ENCODE peak calls at places on chromosome 3, in seven cellular contexts. One of them, this sample, is unnamed. For H3K4me1, the result is how much of the 10 kb centered on the place peaks cover.

GRCh38 chr3:85567074-85567676 is 608.4 kb downstream of the CADM2 start:
- DNase-seq in sigmoid colon: no peak
- DNase-seq in left lung: no peak
- DNase-seq in right cardiac atrium: peak
- DNase-seq in naive thymus-derived CD4-positive, alpha-beta T cell: no peak
- DNase-seq in cardiac muscle cell: peak
- DNase-seq in GM23248: peak
- DNase-seq in this sample: peak

GRCh38 chr3:152026033-152026556 is 152.7 kb downstream of the SUCNR1 start:
- DNase-seq in sigmoid colon: no peak
- DNase-seq in naive thymus-derived CD4-positive, alpha-beta T cell: no peak
- DNase-seq in left lung: no peak
- DNase-seq in right cardiac atrium: no peak
- DNase-seq in cardiac muscle cell: no peak
- DNase-seq in GM23248: peak
- DNase-seq in this sample: no peak

GRCh38 chr3:23219117-23219516 is 16.0 kb downstream of the UBE2E2 start:
- DNase-seq in naive thymus-derived CD4-positive, alpha-beta T cell: no peak
- DNase-seq in sigmoid colon: no peak
- DNase-seq in cardiac muscle cell: no peak
- DNase-seq in left lung: no peak
- DNase-seq in right cardiac atrium: no peak
- DNase-seq in GM23248: no peak
- DNase-seq in this sample: no peak

GRCh38 chr3:65039754-65040210 is 352.0 kb upstream of the ADAMTS9 start:
- DNase-seq in sigmoid colon: no peak
- DNase-seq in naive thymus-derived CD4-positive, alpha-beta T cell: no peak
- DNase-seq in cardiac muscle cell: no peak
- DNase-seq in left lung: no peak
- DNase-seq in right cardiac atrium: no peak
- DNase-seq in GM23248: peak
- DNase-seq in this sample: peak

GRCh38 chr3:147680820-147681488 is 271.8 kb downstream of the ZIC1 start:
- DNase-seq in GM23248: no peak
- DNase-seq in cardiac muscle cell: peak
- DNase-seq in left lung: no peak
- DNase-seq in sigmoid colon: no peak
- DNase-seq in right cardiac atrium: peak
- DNase-seq in naive thymus-derived CD4-positive, alpha-beta T cell: no peak
- DNase-seq in this sample: no peak

GRCh38 chr3:112579232-112579631 is 17.4 kb downstream of the SLC35A5 start:
- DNase-seq in naive thymus-derived CD4-positive, alpha-beta T cell: no peak
- DNase-seq in right cardiac atrium: no peak
- DNase-seq in left lung: no peak
- DNase-seq in GM23248: no peak
- DNase-seq in sigmoid colon: no peak
- DNase-seq in cardiac muscle cell: no peak
- DNase-seq in this sample: no peak

GRCh38 chr3:105866656-105867653 is 1.9 kb downstream of the CBLB start:
- DNase-seq in left lung: no peak
- DNase-seq in naive thymus-derived CD4-positive, alpha-beta T cell: no peak
- DNase-seq in right cardiac atrium: no peak
- DNase-seq in sigmoid colon: peak
- DNase-seq in cardiac muscle cell: no peak
- DNase-seq in GM23248: peak
- DNase-seq in this sample: peak

GRCh38 chr3:141455603-141456327 is 31.1 kb upstream of the RASA2 start:
- DNase-seq in right cardiac atrium: no peak
- DNase-seq in cardiac muscle cell: no peak
- DNase-seq in naive thymus-derived CD4-positive, alpha-beta T cell: no peak
- DNase-seq in sigmoid colon: no peak
- DNase-seq in left lung: no peak
- DNase-seq in GM23248: peak
- DNase-seq in this sample: no peak

GRCh38 chr3:175585898-175586297 is 726.8 kb downstream of the NAALADL2 start:
- DNase-seq in right cardiac atrium: no peak
- DNase-seq in cardiac muscle cell: no peak
- DNase-seq in naive thymus-derived CD4-positive, alpha-beta T cell: no peak
- DNase-seq in GM23248: peak
- DNase-seq in sigmoid colon: no peak
- DNase-seq in left lung: no peak
- DNase-seq in this sample: no peak

GRCh38 chr3:52153389-52154096 is 680 bp downstream of the POC1A start:
- DNase-seq in left lung: no peak
- DNase-seq in naive thymus-derived CD4-positive, alpha-beta T cell: no peak
- DNase-seq in cardiac muscle cell: peak
- DNase-seq in sigmoid colon: no peak
- DNase-seq in right cardiac atrium: peak
- DNase-seq in GM23248: peak
- DNase-seq in this sample: no peak

GRCh38 chr3:122628567-122628966 is 51.1 kb downstream of the PARP15 start:
- DNase-seq in cardiac muscle cell: no peak
- DNase-seq in naive thymus-derived CD4-positive, alpha-beta T cell: no peak
- DNase-seq in left lung: no peak
- DNase-seq in sigmoid colon: no peak
- DNase-seq in right cardiac atrium: no peak
- DNase-seq in GM23248: peak
- DNase-seq in this sample: no peak

GRCh38 chr3:184371570-184372018 is 6.4 kb downstream of the THPO start:
- DNase-seq in left lung: peak
- DNase-seq in GM23248: peak
- DNase-seq in naive thymus-derived CD4-positive, alpha-beta T cell: peak
- DNase-seq in cardiac muscle cell: peak
- DNase-seq in right cardiac atrium: peak
- DNase-seq in sigmoid colon: peak
- DNase-seq in this sample: peak

GRCh38 chr3:109234300-109234699 is 82.0 kb downstream of the DPPA2 start:
- DNase-seq in naive thymus-derived CD4-positive, alpha-beta T cell: no peak
- DNase-seq in left lung: no peak
- DNase-seq in right cardiac atrium: no peak
- DNase-seq in cardiac muscle cell: no peak
- DNase-seq in GM23248: no peak
- DNase-seq in sigmoid colon: no peak
- DNase-seq in this sample: no peak

GRCh38 chr3:51390186-51390585 is 899 bp upstream of the RBM15B start:
- DNase-seq in cardiac muscle cell: no peak
- DNase-seq in left lung: no peak
- DNase-seq in GM23248: no peak
- DNase-seq in sigmoid colon: no peak
- DNase-seq in right cardiac atrium: no peak
- DNase-seq in naive thymus-derived CD4-positive, alpha-beta T cell: no peak
- DNase-seq in this sample: no peak

GRCh38 chr3:51295625-51296024 is 89.5 kb upstream of the MANF start:
- DNase-seq in GM23248: no peak
- DNase-seq in cardiac muscle cell: no peak
- DNase-seq in right cardiac atrium: no peak
- DNase-seq in left lung: no peak
- DNase-seq in sigmoid colon: no peak
- DNase-seq in naive thymus-derived CD4-positive, alpha-beta T cell: no peak
- DNase-seq in this sample: no peak

GRCh38 chr3:73804204-73804603 is 179.5 kb upstream of the PDZRN3 start:
- DNase-seq in sigmoid colon: no peak
- DNase-seq in GM23248: no peak
- DNase-seq in left lung: no peak
- DNase-seq in naive thymus-derived CD4-positive, alpha-beta T cell: no peak
- DNase-seq in right cardiac atrium: no peak
- DNase-seq in cardiac muscle cell: no peak
- DNase-seq in this sample: no peak

GRCh38 chr3:28586325-28586724 is 237.7 kb upstream of the AZI2 start:
- DNase-seq in GM23248: peak
- DNase-seq in cardiac muscle cell: no peak
- DNase-seq in naive thymus-derived CD4-positive, alpha-beta T cell: no peak
- DNase-seq in right cardiac atrium: no peak
- DNase-seq in left lung: no peak
- DNase-seq in sigmoid colon: no peak
- DNase-seq in this sample: no peak

GRCh38 chr3:141402476-141403171 is 34.3 kb downstream of the ZBTB38 start:
- DNase-seq in sigmoid colon: peak
- DNase-seq in GM23248: peak
- DNase-seq in right cardiac atrium: peak
- DNase-seq in naive thymus-derived CD4-positive, alpha-beta T cell: peak
- DNase-seq in left lung: peak
- DNase-seq in cardiac muscle cell: peak
- DNase-seq in this sample: peak

GRCh38 chr3:156554842-156555687 is at the start of gene SSR3:
- DNase-seq in naive thymus-derived CD4-positive, alpha-beta T cell: peak
- DNase-seq in GM23248: peak
- DNase-seq in cardiac muscle cell: peak
- DNase-seq in right cardiac atrium: peak
- DNase-seq in left lung: peak
- DNase-seq in sigmoid colon: peak
- DNase-seq in this sample: peak

GRCh38 chr3:108342829-108343478 is 46.6 kb downstream of the HHLA2 start:
- DNase-seq in GM23248: peak
- DNase-seq in cardiac muscle cell: no peak
- DNase-seq in right cardiac atrium: no peak
- DNase-seq in naive thymus-derived CD4-positive, alpha-beta T cell: no peak
- DNase-seq in left lung: no peak
- DNase-seq in sigmoid colon: no peak
- DNase-seq in this sample: no peak

GRCh38 chr3:11054739-11055438 is 62.3 kb downstream of the SLC6A1 start:
- DNase-seq in left lung: no peak
- DNase-seq in naive thymus-derived CD4-positive, alpha-beta T cell: no peak
- DNase-seq in sigmoid colon: no peak
- DNase-seq in cardiac muscle cell: no peak
- DNase-seq in GM23248: no peak
- DNase-seq in right cardiac atrium: no peak
- DNase-seq in this sample: no peak
- H3K4me1 ChIP-seq in left lung: under half
- H3K4me1 ChIP-seq in naive thymus-derived CD4-positive, alpha-beta T cell: under half
- H3K4me1 ChIP-seq in sigmoid colon: under half
- H3K4me1 ChIP-seq in cardiac muscle cell: under half
- H3K4me1 ChIP-seq in GM23248: under half
- H3K4me1 ChIP-seq in right cardiac atrium: under half
- H3K4me1 ChIP-seq in this sample: under half

DNA sequence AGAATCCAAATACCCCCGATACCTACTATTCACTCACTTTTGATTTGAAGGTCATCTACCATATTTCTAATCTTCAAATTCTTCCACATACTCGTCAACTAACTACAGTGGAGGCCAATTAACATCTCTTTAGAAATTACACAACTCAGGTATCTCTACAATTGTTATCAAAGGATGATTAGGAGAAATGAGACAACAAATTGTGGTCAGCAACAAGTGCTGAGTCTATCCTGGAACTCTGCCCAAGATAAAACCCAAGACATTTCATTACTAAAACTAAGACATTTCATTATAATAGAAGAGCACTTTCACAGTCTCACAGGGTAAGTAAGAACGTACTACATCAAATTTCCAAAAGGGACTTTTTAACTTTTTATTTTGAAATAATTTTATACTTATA is 100.0 kb downstream of the TBC1D5 start:
- DNase-seq in right cardiac atrium: no peak
- DNase-seq in cardiac muscle cell: no peak
- DNase-seq in left lung: no peak
- DNase-seq in naive thymus-derived CD4-positive, alpha-beta T cell: no peak
- DNase-seq in sigmoid colon: no peak
- DNase-seq in GM23248: no peak
- DNase-seq in this sample: no peak
- H3K4me1 ChIP-seq in right cardiac atrium: under half
- H3K4me1 ChIP-seq in cardiac muscle cell: under half
- H3K4me1 ChIP-seq in left lung: under half
- H3K4me1 ChIP-seq in naive thymus-derived CD4-positive, alpha-beta T cell: under half
- H3K4me1 ChIP-seq in sigmoid colon: under half
- H3K4me1 ChIP-seq in GM23248: half or more
- H3K4me1 ChIP-seq in this sample: under half

GRCh38 chr3:38002291-38002876 is 11.8 kb downstream of the VILL start:
- DNase-seq in sigmoid colon: peak
- DNase-seq in naive thymus-derived CD4-positive, alpha-beta T cell: no peak
- DNase-seq in left lung: peak
- DNase-seq in GM23248: no peak
- DNase-seq in right cardiac atrium: no peak
- DNase-seq in cardiac muscle cell: no peak
- DNase-seq in this sample: no peak

GRCh38 chr3:38000242-38000916 is 9.8 kb downstream of the VILL start:
- DNase-seq in right cardiac atrium: no peak
- DNase-seq in GM23248: no peak
- DNase-seq in sigmoid colon: peak
- DNase-seq in naive thymus-derived CD4-positive, alpha-beta T cell: no peak
- DNase-seq in left lung: peak
- DNase-seq in cardiac muscle cell: no peak
- DNase-seq in this sample: no peak

GRCh38 chr3:38002940-38003339 is 12.4 kb downstream of the VILL start:
- DNase-seq in GM23248: no peak
- DNase-seq in right cardiac atrium: peak
- DNase-seq in naive thymus-derived CD4-positive, alpha-beta T cell: no peak
- DNase-seq in cardiac muscle cell: no peak
- DNase-seq in left lung: peak
- DNase-seq in sigmoid colon: peak
- DNase-seq in this sample: no peak

GRCh38 chr3:38000965-38001455 is 10.4 kb downstream of the VILL start:
- DNase-seq in left lung: peak
- DNase-seq in GM23248: no peak
- DNase-seq in naive thymus-derived CD4-positive, alpha-beta T cell: no peak
- DNase-seq in cardiac muscle cell: no peak
- DNase-seq in right cardiac atrium: no peak
- DNase-seq in sigmoid colon: peak
- DNase-seq in this sample: no peak

GRCh38 chr3:38001456-38002081 is 11.0 kb downstream of the VILL start:
- DNase-seq in sigmoid colon: peak
- DNase-seq in GM23248: no peak
- DNase-seq in right cardiac atrium: peak
- DNase-seq in naive thymus-derived CD4-positive, alpha-beta T cell: no peak
- DNase-seq in left lung: peak
- DNase-seq in cardiac muscle cell: no peak
- DNase-seq in this sample: no peak
- H3K4me1 ChIP-seq in sigmoid colon: under half
- H3K4me1 ChIP-seq in GM23248: under half
- H3K4me1 ChIP-seq in right cardiac atrium: under half
- H3K4me1 ChIP-seq in naive thymus-derived CD4-positive, alpha-beta T cell: under half
- H3K4me1 ChIP-seq in left lung: under half
- H3K4me1 ChIP-seq in cardiac muscle cell: under half
- H3K4me1 ChIP-seq in this sample: under half

GRCh38 chr3:158728851-158729250 is 3.4 kb downstream of the RARRES1 start:
- DNase-seq in GM23248: no peak
- DNase-seq in sigmoid colon: no peak
- DNase-seq in naive thymus-derived CD4-positive, alpha-beta T cell: no peak
- DNase-seq in left lung: no peak
- DNase-seq in right cardiac atrium: no peak
- DNase-seq in cardiac muscle cell: no peak
- DNase-seq in this sample: no peak

GRCh38 chr3:158723991-158724390 is 8.3 kb downstream of the RARRES1 start:
- DNase-seq in cardiac muscle cell: no peak
- DNase-seq in right cardiac atrium: no peak
- DNase-seq in GM23248: no peak
- DNase-seq in left lung: no peak
- DNase-seq in sigmoid colon: no peak
- DNase-seq in naive thymus-derived CD4-positive, alpha-beta T cell: no peak
- DNase-seq in this sample: no peak

GRCh38 chr3:158725348-158725966 is 6.8 kb downstream of the RARRES1 start:
- DNase-seq in left lung: no peak
- DNase-seq in cardiac muscle cell: no peak
- DNase-seq in naive thymus-derived CD4-positive, alpha-beta T cell: no peak
- DNase-seq in GM23248: peak
- DNase-seq in right cardiac atrium: peak
- DNase-seq in sigmoid colon: peak
- DNase-seq in this sample: no peak

GRCh38 chr3:158731525-158731924 is 732 bp downstream of the RARRES1 start:
- DNase-seq in cardiac muscle cell: no peak
- DNase-seq in right cardiac atrium: no peak
- DNase-seq in left lung: no peak
- DNase-seq in naive thymus-derived CD4-positive, alpha-beta T cell: no peak
- DNase-seq in GM23248: no peak
- DNase-seq in sigmoid colon: no peak
- DNase-seq in this sample: no peak

GRCh38 chr3:158727499-158728377 is 4.5 kb downstream of the RARRES1 start:
- DNase-seq in cardiac muscle cell: peak
- DNase-seq in left lung: no peak
- DNase-seq in naive thymus-derived CD4-positive, alpha-beta T cell: no peak
- DNase-seq in right cardiac atrium: no peak
- DNase-seq in sigmoid colon: peak
- DNase-seq in GM23248: peak
- DNase-seq in this sample: peak
- H3K4me1 ChIP-seq in cardiac muscle cell: under half
- H3K4me1 ChIP-seq in left lung: under half
- H3K4me1 ChIP-seq in naive thymus-derived CD4-positive, alpha-beta T cell: under half
- H3K4me1 ChIP-seq in right cardiac atrium: under half
- H3K4me1 ChIP-seq in sigmoid colon: half or more
- H3K4me1 ChIP-seq in GM23248: under half
- H3K4me1 ChIP-seq in this sample: under half